ENCODE peak calls at places on chromosome 11, in four cellular contexts. One of them, this sample, is unnamed.

GRCh38 chr11:61198391-61198790 is 4.9 kb upstream of the PGA3 start:
- DNase-seq in progenitor cell of endocrine pancreas: no peak
- DNase-seq in WTC11: no peak
- DNase-seq in GM10248: no peak
- DNase-seq in this sample: no peak

GRCh38 chr11:120566176-120566575 is 54.6 kb downstream of the GRIK4 start:
- DNase-seq in progenitor cell of endocrine pancreas: no peak
- DNase-seq in WTC11: no peak
- DNase-seq in GM10248: no peak
- DNase-seq in this sample: peak; percentile 17

GRCh38 chr11:45795379-45795778 is 9.6 kb upstream of the SLC35C1 start:
- DNase-seq in progenitor cell of endocrine pancreas: no peak
- DNase-seq in WTC11: no peak
- DNase-seq in GM10248: no peak
- DNase-seq in this sample: no peak

GRCh38 chr11:67027943-67028542 is 5.1 kb downstream of the SYT12 start:
- DNase-seq in progenitor cell of endocrine pancreas: no peak
- DNase-seq in WTC11: no peak
- DNase-seq in GM10248: peak; percentile 53
- DNase-seq in this sample: no peak

GRCh38 chr11:32851251-32851650 is 21.5 kb downstream of the PRRG4 start:
- DNase-seq in progenitor cell of endocrine pancreas: no peak
- DNase-seq in WTC11: no peak
- DNase-seq in GM10248: no peak
- DNase-seq in this sample: no peak

GRCh38 chr11:94706211-94706610 is 61.9 kb upstream of the AMOTL1 start:
- DNase-seq in progenitor cell of endocrine pancreas: no peak
- DNase-seq in WTC11: no peak
- DNase-seq in GM10248: no peak
- DNase-seq in this sample: no peak

GRCh38 chr11:76049506-76049905 is 156.8 kb downstream of the WNT11 start:
- DNase-seq in progenitor cell of endocrine pancreas: no peak
- DNase-seq in WTC11: no peak
- DNase-seq in GM10248: no peak
- DNase-seq in this sample: no peak

GRCh38 chr11:134454146-134454690 is 42.2 kb upstream of the B3GAT1 start:
- DNase-seq in progenitor cell of endocrine pancreas: no peak
- DNase-seq in WTC11: no peak
- DNase-seq in GM10248: no peak
- DNase-seq in this sample: no peak

GRCh38 chr11:30197869-30198268 is 32.9 kb upstream of the FSHB start:
- DNase-seq in progenitor cell of endocrine pancreas: no peak
- DNase-seq in WTC11: no peak
- DNase-seq in GM10248: no peak
- DNase-seq in this sample: no peak

GRCh38 chr11:82865841-82866240 is 34.4 kb downstream of the PRCP start:
- DNase-seq in progenitor cell of endocrine pancreas: no peak
- DNase-seq in WTC11: no peak
- DNase-seq in GM10248: no peak
- DNase-seq in this sample: no peak

GRCh38 chr11:18536195-18536594 is 9.5 kb upstream of the TSG101 start:
- DNase-seq in progenitor cell of endocrine pancreas: no peak
- DNase-seq in WTC11: no peak
- DNase-seq in GM10248: no peak
- DNase-seq in this sample: no peak

DNA sequence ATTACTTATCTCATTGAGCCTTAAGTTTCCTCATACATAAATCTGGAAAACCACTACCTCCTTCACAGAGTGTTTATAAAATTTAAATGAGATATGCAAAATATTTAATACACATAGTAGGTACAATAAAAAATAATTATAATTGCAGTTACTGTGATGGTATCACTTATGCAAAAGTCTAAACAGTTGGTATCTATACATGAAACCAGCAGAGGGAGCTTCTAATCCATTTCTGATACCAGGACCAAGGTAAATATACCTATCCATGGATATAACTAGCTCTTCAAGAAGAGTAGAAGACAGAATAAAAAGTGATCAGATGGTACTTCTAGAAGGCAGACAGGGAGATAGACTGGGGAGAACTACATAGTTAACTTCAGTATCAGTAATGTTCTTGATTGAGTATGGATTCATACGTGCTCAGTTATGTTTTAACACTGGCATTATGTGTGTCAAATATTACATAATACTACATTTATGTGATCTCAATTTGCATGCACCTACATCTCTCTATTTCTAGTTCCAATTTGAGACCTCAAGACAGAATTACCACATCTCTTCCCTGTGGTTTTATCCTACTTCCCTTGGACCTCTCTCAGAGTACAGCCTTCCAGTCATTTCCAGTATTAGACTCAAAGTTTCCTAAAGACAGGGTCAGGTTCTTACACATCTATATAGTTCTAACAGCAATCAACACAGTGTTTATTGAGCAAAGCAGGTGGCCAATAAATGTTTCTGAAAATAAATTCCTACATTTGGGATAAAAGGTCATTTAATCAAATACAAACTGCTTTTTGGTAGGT is 13.7 kb upstream of the TSG101 start:
- DNase-seq in progenitor cell of endocrine pancreas: no peak
- DNase-seq in WTC11: no peak
- DNase-seq in GM10248: peak; percentile 40
- DNase-seq in this sample: peak; percentile 27
- TF ChIP-seq CTCF in progenitor cell of endocrine pancreas: peak; percentile 55
- TF ChIP-seq CTCF in WTC11: no peak
- TF ChIP-seq CTCF in GM10248: peak; percentile 36
- TF ChIP-seq CTCF in this sample: peak; percentile 40

GRCh38 chr11:114439229-114440120 is at the start of gene REXO2:
- DNase-seq in progenitor cell of endocrine pancreas: peak; percentile 86
- DNase-seq in WTC11: peak; percentile 89
- DNase-seq in GM10248: peak; percentile 95
- DNase-seq in this sample: peak; percentile 98
- TF ChIP-seq CTCF in progenitor cell of endocrine pancreas: peak; percentile 43
- TF ChIP-seq CTCF in WTC11: no peak
- TF ChIP-seq CTCF in GM10248: peak; percentile 26
- TF ChIP-seq CTCF in this sample: peak; percentile 29

DNA sequence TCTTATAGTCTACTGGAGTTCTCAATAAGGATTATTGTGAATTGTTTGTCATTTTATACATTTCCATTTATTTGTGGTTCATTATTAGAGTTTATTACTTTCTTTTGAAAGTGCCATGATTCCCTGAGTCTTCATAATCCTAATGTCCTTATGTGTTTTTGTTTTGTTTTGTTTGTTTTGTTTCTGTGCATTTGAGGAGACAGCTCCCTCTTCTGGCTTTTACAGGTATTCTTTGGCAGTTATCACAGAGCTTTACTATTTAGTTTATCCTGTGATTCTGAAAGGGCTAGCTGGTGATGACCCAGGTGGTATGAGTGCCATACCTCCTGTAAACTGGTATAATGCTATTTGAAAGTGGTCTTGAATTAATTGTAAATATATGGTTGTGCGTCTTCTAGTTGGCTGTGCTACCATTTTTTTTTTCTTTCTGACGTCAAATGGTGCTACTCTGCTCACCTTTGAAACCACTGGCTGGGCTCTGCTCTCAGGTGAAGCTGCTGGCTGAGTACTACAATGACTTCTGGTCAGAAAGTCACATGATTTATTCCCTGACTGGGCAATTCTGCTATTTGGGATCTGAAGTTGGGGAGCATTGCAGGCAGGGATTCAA is 751.2 kb downstream of the JRKL start:
- DNase-seq in progenitor cell of endocrine pancreas: no peak
- DNase-seq in WTC11: no peak
- DNase-seq in GM10248: peak; percentile 6
- DNase-seq in this sample: no peak
- TF ChIP-seq CTCF in progenitor cell of endocrine pancreas: peak; percentile 63
- TF ChIP-seq CTCF in WTC11: peak; percentile 61
- TF ChIP-seq CTCF in GM10248: peak; percentile 24
- TF ChIP-seq CTCF in this sample: peak; percentile 41

DNA sequence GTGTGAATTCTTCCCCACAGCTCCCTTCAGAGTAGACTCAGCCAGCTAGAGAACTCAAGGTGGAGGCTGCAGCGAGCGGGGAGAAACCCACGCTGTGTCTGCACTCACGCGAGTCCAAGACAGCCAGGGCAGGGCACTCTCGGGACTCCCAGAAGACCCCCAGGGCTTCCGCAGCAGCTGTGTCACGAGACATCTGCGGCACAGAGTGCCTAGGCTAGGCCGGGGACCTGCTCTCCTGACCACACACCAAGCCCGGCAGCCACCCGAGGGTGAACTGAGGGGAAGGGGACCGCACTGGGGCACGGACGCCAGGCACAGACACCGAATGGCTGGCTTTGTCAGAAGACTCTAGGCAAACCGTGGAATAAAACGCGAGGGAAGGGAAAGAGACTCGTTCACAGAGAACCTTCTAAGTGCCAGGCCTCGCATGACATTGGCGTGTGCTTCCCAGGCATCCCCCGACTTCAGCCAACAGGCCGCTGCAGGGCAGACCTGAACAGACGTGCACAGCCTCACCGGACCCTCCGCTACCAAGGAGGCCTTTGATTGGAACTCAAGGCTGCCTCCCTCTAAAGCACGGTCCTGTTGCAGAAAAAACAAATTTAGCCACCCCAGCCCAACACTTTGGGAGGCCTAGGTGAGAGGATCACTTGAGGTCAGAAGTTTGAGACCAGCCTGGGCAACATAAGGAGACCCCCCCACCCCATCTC is 18.2 kb upstream of the MOB2 start:
- DNase-seq in progenitor cell of endocrine pancreas: no peak
- DNase-seq in WTC11: no peak
- DNase-seq in GM10248: no peak
- DNase-seq in this sample: no peak
- TF ChIP-seq CTCF in progenitor cell of endocrine pancreas: no peak
- TF ChIP-seq CTCF in WTC11: no peak
- TF ChIP-seq CTCF in GM10248: no peak
- TF ChIP-seq CTCF in this sample: no peak

GRCh38 chr11:14904745-14905103 is 12.7 kb upstream of the CYP2R1 start:
- DNase-seq in progenitor cell of endocrine pancreas: no peak
- DNase-seq in WTC11: peak; percentile 91
- DNase-seq in GM10248: peak; percentile 73
- DNase-seq in this sample: peak; percentile 84

GRCh38 chr11:14907411-14908213 is 15.6 kb upstream of the CYP2R1 start:
- DNase-seq in progenitor cell of endocrine pancreas: peak; percentile 74
- DNase-seq in WTC11: peak; percentile 89
- DNase-seq in GM10248: no peak
- DNase-seq in this sample: peak; percentile 74

GRCh38 chr11:14906614-14907392 is 14.8 kb upstream of the CYP2R1 start:
- DNase-seq in progenitor cell of endocrine pancreas: no peak
- DNase-seq in WTC11: no peak
- DNase-seq in GM10248: no peak
- DNase-seq in this sample: no peak

GRCh38 chr11:14902650-14903350 is 10.8 kb upstream of the CYP2R1 start:
- DNase-seq in progenitor cell of endocrine pancreas: no peak
- DNase-seq in WTC11: no peak
- DNase-seq in GM10248: no peak
- DNase-seq in this sample: peak; percentile 80

DNA sequence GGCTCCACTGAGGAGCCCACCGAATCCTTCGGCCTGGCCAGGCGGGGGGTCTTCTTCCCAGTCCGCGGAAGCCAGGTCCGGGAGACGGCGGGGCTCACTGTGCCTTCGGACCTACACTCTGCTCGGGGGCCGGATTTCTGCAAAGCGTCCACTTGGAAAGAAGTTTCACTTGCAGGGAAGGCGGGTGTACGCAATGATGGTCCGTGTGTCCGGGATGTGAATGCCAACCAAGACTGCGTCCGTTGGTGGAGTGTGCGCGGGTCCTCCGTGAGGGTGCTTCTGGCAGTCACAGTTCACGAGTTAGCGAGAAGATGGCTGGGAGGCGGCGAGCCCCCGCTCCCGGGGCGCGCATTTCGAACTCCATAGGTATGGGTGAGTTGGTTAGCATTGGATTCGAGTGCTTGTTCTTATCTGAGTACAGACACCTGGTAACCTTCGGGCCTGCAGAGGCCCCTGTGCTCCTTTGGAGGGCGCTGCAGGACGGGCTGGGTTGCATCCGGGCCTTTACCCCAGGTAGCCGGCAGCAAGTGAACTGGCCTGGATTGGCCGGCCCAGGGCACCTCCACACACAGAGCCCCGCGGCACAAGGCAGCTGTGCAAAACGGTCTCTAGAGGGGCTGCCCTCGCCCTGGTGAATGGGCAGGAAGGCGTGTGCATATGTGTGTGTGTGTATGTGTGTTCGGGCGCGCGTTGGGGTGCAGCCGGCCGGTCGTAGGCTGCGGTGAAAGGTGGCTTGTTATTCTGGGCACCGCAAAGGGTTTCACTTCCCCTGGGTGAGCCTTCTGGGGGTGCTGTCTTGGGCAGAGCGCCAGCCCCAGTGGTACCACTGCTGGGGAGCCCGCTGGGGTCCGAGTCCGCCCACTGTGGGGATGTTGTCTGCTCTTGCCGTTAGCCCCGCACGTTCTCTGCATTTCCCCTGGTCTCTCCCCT is 13.3 kb upstream of the CYP2R1 start:
- DNase-seq in progenitor cell of endocrine pancreas: no peak
- DNase-seq in WTC11: peak; percentile 91
- DNase-seq in GM10248: peak; percentile 48
- DNase-seq in this sample: peak; percentile 38
- TF ChIP-seq CTCF in progenitor cell of endocrine pancreas: no peak
- TF ChIP-seq CTCF in WTC11: peak; percentile 46
- TF ChIP-seq CTCF in GM10248: peak; percentile 54
- TF ChIP-seq CTCF in this sample: peak; percentile 60

GRCh38 chr11:70762810-70763209 is 364.5 kb downstream of the CTTN start:
- DNase-seq in progenitor cell of endocrine pancreas: no peak
- DNase-seq in WTC11: no peak
- DNase-seq in GM10248: no peak
- DNase-seq in this sample: no peak

GRCh38 chr11:70761906-70762196 is 363.5 kb downstream of the CTTN start:
- DNase-seq in progenitor cell of endocrine pancreas: no peak
- DNase-seq in WTC11: no peak
- DNase-seq in GM10248: no peak
- DNase-seq in this sample: no peak

GRCh38 chr11:70760416-70761020 is 362.2 kb downstream of the CTTN start:
- DNase-seq in progenitor cell of endocrine pancreas: no peak
- DNase-seq in WTC11: no peak
- DNase-seq in GM10248: no peak
- DNase-seq in this sample: no peak

GRCh38 chr11:70759846-70760245 is 361.5 kb downstream of the CTTN start:
- DNase-seq in progenitor cell of endocrine pancreas: no peak
- DNase-seq in WTC11: no peak
- DNase-seq in GM10248: no peak
- DNase-seq in this sample: no peak

GRCh38 chr11:70761094-70761905 is 363.0 kb downstream of the CTTN start:
- DNase-seq in progenitor cell of endocrine pancreas: no peak
- DNase-seq in WTC11: no peak
- DNase-seq in GM10248: no peak
- DNase-seq in this sample: no peak
- TF ChIP-seq CTCF in progenitor cell of endocrine pancreas: no peak
- TF ChIP-seq CTCF in WTC11: no peak
- TF ChIP-seq CTCF in GM10248: no peak
- TF ChIP-seq CTCF in this sample: no peak

GRCh38 chr11:9060700-9061111 is 30.7 kb downstream of the SCUBE2 start:
- DNase-seq in progenitor cell of endocrine pancreas: no peak
- DNase-seq in WTC11: peak; percentile 41
- DNase-seq in GM10248: peak; percentile 80
- DNase-seq in this sample: no peak
- TF ChIP-seq CTCF in progenitor cell of endocrine pancreas: peak; percentile 23
- TF ChIP-seq CTCF in WTC11: no peak
- TF ChIP-seq CTCF in GM10248: peak; percentile 52
- TF ChIP-seq CTCF in this sample: peak; percentile 27

This sample was measured in cardiac muscle cell.